ENCODE peak calls at places on chromosomes 2 and 18, in five cellular contexts. V is CD8-positive, alpha-beta memory T cell; G is cardiac muscle cell; X is K562; P is aorta. D is an unnamed sample.
A peak's percentile ranks its signal among the peaks of the same experiment; 100 is the strongest.

GRCh38 chr2:230922951-230923717 is 1.9 kb downstream of the GPR55 start:
- DNase-seq in G (no peak), P (no peak), X (no peak), V (no peak), D (no peak)

GRCh38 chr2:30454571-30454970 is 7.5 kb downstream of the LCLAT1 start:
- DNase-seq in P (no peak), G (no peak), V (no peak), X (no peak), D (no peak)

GRCh38 chr2:172588931-172589330 is 33.0 kb downstream of the PDK1 start:
- DNase-seq in G (no peak), P (no peak), V (no peak), X (no peak), D (no peak)

GRCh38 chr2:222410534-222410933 is 13.8 kb upstream of the SGPP2 start:
- DNase-seq in X (no peak), P (no peak), G (no peak), V (no peak), D (no peak)

GRCh38 chr18:36196239-36196995 is 9.1 kb downstream of the MOCOS start:
- DNase-seq in G (no peak), P (no peak), X (no peak), V (no peak), D (no peak)

GRCh38 chr18:79577451-79578395 is 101.9 kb upstream of the CTDP1 start:
- DNase-seq in G (peak; percentile 79), X (peak; percentile 17), P (peak; percentile 76), V (no peak), D (peak; percentile 13)

GRCh38 chr2:12091201-12091806 is 344.9 kb downstream of the LPIN1 start:
- DNase-seq in P (no peak), X (no peak), G (no peak), V (no peak), D (peak; percentile 31)

GRCh38 chr2:156892449-156893335 is 364.8 kb upstream of the GALNT5 start:
- DNase-seq in V (no peak), P (no peak), G (peak; percentile 70), X (no peak), D (peak; percentile 61)

GRCh38 chr2:111185496-111186022 is 64.8 kb downstream of the BCL2L11 start:
- DNase-seq in G (no peak), V (no peak), X (no peak), P (no peak), D (no peak)

GRCh38 chr2:68942827-68943226 is 9.9 kb downstream of the GKN2 start:
- DNase-seq in X (no peak), V (no peak), G (no peak), P (no peak), D (no peak)

GRCh38 chr2:148577845-148578492 is 66.6 kb upstream of the EPC2 start:
- DNase-seq in X (no peak), G (no peak), P (no peak), V (no peak), D (no peak)

GRCh38 chr2:148582679-148583511 is 61.7 kb upstream of the EPC2 start:
- DNase-seq in G (peak; percentile 5), X (no peak), P (no peak), V (no peak), D (no peak)

GRCh38 chr2:148578493-148578884 is 66.1 kb upstream of the EPC2 start:
- DNase-seq in P (no peak), G (no peak), V (no peak), X (no peak), D (no peak)
- H3K4me3 ChIP-seq in P (no peak overlapping the region), G (no peak overlapping the region), V (no peak overlapping the region), X (no peak overlapping the region), D (no peak overlapping the region)

GRCh38 chr2:200677161-200677560 is 91.3 kb downstream of the AOX1 start:
- DNase-seq in P (no peak), V (no peak), X (no peak), G (no peak), D (no peak)
- H3K27ac ChIP-seq in P (no peak overlapping the region), V (no peak overlapping the region), X (no peak overlapping the region), G (no peak overlapping the region), D (no peak overlapping the region)

GRCh38 chr2:233353101-233353768 is 1.1 kb upstream of the DGKD start:
- DNase-seq in P (no peak), V (no peak), X (peak; percentile 73), G (no peak), D (no peak)
- H3K4me1 ChIP-seq in P (no peaks in the 10 kb centered on the region), V (peaks cover 40% of the 10 kb centered on the region), X (peaks cover 34% of the 10 kb centered on the region), G (peaks cover 18% of the 10 kb centered on the region), D (peaks cover 41% of the 10 kb centered on the region)

GRCh38 chr18:51288582-51288981 is 91.1 kb upstream of the MEX3C start:
- DNase-seq in X (no peak), P (no peak), V (no peak), G (peak; percentile 51), D (no peak)

GRCh38 chr18:51287818-51288508 is 90.5 kb upstream of the MEX3C start:
- DNase-seq in P (no peak), V (no peak), X (no peak), G (no peak), D (no peak)

DNA sequence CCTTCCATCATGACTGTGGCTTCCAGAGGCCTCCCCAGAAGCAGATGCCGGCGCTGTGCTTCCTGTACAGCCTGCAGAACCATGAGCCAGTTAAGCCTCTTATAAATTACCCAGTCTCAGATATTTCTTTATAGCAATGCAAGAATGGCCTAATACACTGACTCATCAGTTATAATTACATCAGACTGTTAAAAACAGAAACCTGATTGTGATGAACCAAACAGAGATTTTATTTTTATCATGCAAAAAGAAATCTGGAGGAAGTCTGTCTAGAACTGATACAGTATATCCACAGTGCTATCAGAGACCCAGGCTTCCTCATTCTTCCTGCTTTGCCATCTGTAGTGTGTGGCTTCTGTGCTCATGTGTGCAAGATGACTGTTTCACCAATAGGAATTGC is 93.4 kb upstream of the MEX3C start:
- DNase-seq in X (no peak), P (no peak), G (peak; percentile 39), V (no peak), D (no peak)
- H3K4me3 ChIP-seq in X (no peak overlapping the region), P (no peak overlapping the region), G (no peak overlapping the region), V (no peak overlapping the region), D (no peak overlapping the region)

GRCh38 chr18:58848685-58849084 is 16.0 kb upstream of the ZNF532 start:
- DNase-seq in X (no peak), P (no peak), V (no peak), G (peak; percentile 76), D (peak; percentile 37)

GRCh38 chr18:58852629-58853028 is 12.0 kb upstream of the ZNF532 start:
- DNase-seq in G (no peak), X (no peak), V (no peak), P (no peak), D (no peak)

GRCh38 chr18:58851874-58852273 is 12.8 kb upstream of the ZNF532 start:
- DNase-seq in G (no peak), X (no peak), P (no peak), V (no peak), D (no peak)

GRCh38 chr18:58847383-58848071 is 17.1 kb upstream of the ZNF532 start:
- DNase-seq in P (no peak), X (no peak), V (no peak), G (no peak), D (peak; percentile 89)

DNA sequence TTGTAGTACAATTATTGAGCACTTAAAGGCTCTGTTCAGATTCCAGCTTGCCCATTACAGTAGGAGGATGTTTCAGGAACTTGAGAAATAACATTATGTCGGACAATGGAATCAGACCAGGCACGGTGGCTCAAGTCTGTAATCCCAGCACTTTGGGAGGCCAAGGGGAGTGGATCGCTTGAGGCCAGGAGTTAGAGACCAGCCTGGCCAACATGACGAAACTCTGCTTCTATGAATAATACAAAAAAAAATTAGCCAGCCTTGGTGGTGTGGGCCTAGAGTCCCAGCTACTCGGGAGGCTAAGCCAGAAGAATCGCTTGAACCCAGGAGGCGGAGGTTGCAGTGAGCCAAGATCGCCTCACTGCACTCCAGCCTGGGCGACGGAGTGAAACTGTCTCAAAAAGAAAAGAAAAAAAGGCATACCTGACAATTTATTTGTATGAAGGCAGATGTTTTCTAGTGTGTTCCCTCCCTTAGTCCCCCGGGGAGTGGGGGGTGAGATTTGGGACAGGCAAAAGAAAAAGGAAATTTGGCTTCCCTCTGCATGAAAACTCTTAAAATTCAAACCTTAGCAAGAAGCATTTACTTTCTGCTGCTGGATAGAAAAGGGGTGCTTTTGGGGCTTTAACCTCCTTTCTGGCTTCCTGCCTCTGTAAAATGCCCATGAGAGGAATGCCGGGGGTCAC is 13.8 kb upstream of the ZNF532 start:
- DNase-seq in P (no peak), V (no peak), G (no peak), X (no peak), D (no peak)
- H3K27ac ChIP-seq in P (peak overlapping the region; percentile 70), V (no peak overlapping the region), G (no peak overlapping the region), X (no peak overlapping the region), D (no peak overlapping the region)

DNA sequence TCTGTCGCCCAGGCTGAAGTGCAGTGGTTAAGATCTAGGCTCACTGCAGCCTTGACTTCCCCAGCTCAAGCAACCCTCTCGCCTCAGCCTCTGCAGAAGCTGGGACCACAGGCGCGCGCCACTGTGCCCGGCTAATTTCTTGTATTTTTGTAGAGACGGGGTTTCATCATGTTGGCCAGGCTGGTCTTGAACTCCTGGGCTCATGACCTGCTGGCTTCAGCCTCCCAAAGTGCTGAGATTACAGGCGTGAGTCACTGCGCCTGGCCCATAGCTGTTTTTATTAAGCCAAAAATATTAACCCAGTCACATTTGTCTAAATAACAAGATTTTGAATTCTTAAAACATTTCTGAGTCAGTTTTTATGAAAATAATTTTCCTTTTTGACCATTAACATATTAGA is 6.3 kb upstream of the SFT2D3 start:
- DNase-seq in G (peak; percentile 43), V (no peak), P (no peak), X (no peak), D (no peak)
- H3K4me1 ChIP-seq in G (peaks cover 4% of the 10 kb centered on the region), V (no peaks in the 10 kb centered on the region), P (no peaks in the 10 kb centered on the region), X (peaks cover under 1% of the 10 kb centered on the region), D (no peaks in the 10 kb centered on the region)